ENCODE peak calls at places on chromosomes 6 and 20, in nine cellular contexts. H is A549, I is tibial nerve, V is ovary, J is suprapubic skin, W is K562, Y is sigmoid colon, R is GM12878, S is H1. U is an unnamed sample.
A peak's percentile ranks its signal among the peaks of the same experiment; 100 is the strongest.

GRCh38 chr20:10217517-10218410 is 866 bp upstream of the SNAP25 start:
- DNase-seq in H (peak; percentile 65), I (no peak), V (peak; percentile 87), J (no peak), W (no peak), Y (peak; percentile 69), R (no peak), S (peak; percentile 80), U (peak; percentile 13)

GRCh38 chr6:14305629-14306028 is 188.1 kb downstream of the CD83 start:
- DNase-seq in H (no peak), I (no peak), V (no peak), J (no peak), W (no peak), Y (no peak), R (no peak), S (no peak), U (no peak)

GRCh38 chr6:106159531-106159940 is 73.4 kb downstream of the PRDM1 start:
- DNase-seq in H (no peak), I (no peak), V (no peak), J (no peak), W (no peak), Y (no peak), R (no peak), S (no peak), U (no peak)

GRCh38 chr20:16385891-16386290 is 187.4 kb downstream of the KIF16B start:
- DNase-seq in H (no peak), I (no peak), V (no peak), J (no peak), W (no peak), Y (no peak), R (no peak), S (no peak), U (no peak)

GRCh38 chr20:46674253-46675083 is 14.8 kb downstream of the TP53RK start:
- DNase-seq in H (no peak), I (no peak), V (no peak), J (no peak), W (no peak), Y (no peak), R (no peak), S (no peak), U (no peak)

GRCh38 chr20:59781236-59781635 is 152.2 kb downstream of the SYCP2 start:
- DNase-seq in H (no peak), I (no peak), V (no peak), J (no peak), W (no peak), Y (peak; percentile 60), R (no peak), S (no peak), U (no peak)

GRCh38 chr6:149699150-149699549 is 18.8 kb downstream of the LATS1 start:
- DNase-seq in H (no peak), I (no peak), V (no peak), J (no peak), W (no peak), Y (no peak), R (no peak), S (no peak), U (no peak)

GRCh38 chr6:33075568-33076405 is at the start of gene HLA-DPB1:
- DNase-seq in H (peak; percentile 28), I (peak; percentile 29), V (no peak), J (no peak), W (peak; percentile 32), Y (no peak), R (peak; percentile 96), S (no peak), U (no peak)

GRCh38 chr6:35496851-35497570 is at the start of gene TEAD3:
- DNase-seq in H (peak; percentile 63), I (peak; percentile 29), V (peak; percentile 87), J (no peak), W (peak; percentile 82), Y (peak; percentile 93), R (no peak), S (no peak), U (peak; percentile 74)
- TF ChIP-seq POLR2A in H (peak; percentile 20), I (peak; percentile 51), V (peak; percentile 86), J (peak; percentile 21), W (no peak), Y (peak; percentile 41), R (no peak), S (no peak), U (no peak)

DNA sequence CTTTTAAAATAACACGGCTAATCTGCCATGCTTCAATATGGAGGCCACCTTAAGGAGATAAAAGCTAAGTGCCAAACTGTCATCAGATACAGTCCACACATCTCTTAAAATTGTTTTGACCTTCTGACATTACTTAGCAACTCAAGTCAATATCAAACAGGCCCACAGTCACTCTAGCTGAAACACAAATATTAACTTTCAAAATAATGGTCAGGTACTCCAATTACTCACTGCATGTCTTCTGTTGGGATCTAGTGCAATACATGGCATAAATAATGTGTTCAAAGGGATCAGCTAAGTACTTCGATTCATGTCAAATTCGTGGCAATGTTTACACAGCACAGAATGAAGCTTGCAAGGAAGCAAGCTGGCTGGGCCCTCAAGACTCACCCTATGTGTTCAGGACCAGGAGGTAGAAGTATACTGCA is 133.9 kb upstream of the BEND6 start:
- DNase-seq in H (no peak), I (no peak), V (no peak), J (no peak), W (no peak), Y (no peak), R (no peak), S (no peak), U (no peak)
- TF ChIP-seq EP300 in H (no peak), I (no peak), V (no peak), J (no peak), W (no peak), Y (no peak), R (no peak), S (no peak), U (no peak)

GRCh38 chr6:89298680-89299450 is 16.2 kb downstream of the GABRR2 start:
- DNase-seq in H (no peak), I (no peak), V (no peak), J (no peak), W (no peak), Y (no peak), R (peak; percentile 52), S (no peak), U (no peak)
- H3K4me3 ChIP-seq in H (no peak overlapping the region), I (no peak overlapping the region), V (no peak overlapping the region), J (no peak overlapping the region), W (no peak overlapping the region), Y (no peak overlapping the region), R (no peak overlapping the region), S (no peak overlapping the region), U (no peak overlapping the region)

GRCh38 chr6:112037783-112038216 is 16.1 kb upstream of the CCN6 start:
- DNase-seq in H (peak; percentile 5), I (peak; percentile 76), V (no peak), J (peak; percentile 88), W (no peak), Y (peak; percentile 93), R (no peak), S (no peak), U (peak; percentile 40)
- TF ChIP-seq POLR2A in H (no peak), I (no peak), V (no peak), J (no peak), W (no peak), Y (no peak), R (no peak), S (no peak), U (no peak)

GRCh38 chr6:100554228-100554627 is 89.5 kb upstream of the SIM1 start:
- DNase-seq in H (no peak), I (no peak), V (no peak), J (no peak), W (no peak), Y (no peak), R (no peak), S (no peak), U (no peak)

GRCh38 chr6:100553243-100553642 is 88.5 kb upstream of the SIM1 start:
- DNase-seq in H (no peak), I (no peak), V (no peak), J (no peak), W (no peak), Y (no peak), R (no peak), S (no peak), U (no peak)

GRCh38 chr6:100549406-100550167 is 84.9 kb upstream of the SIM1 start:
- DNase-seq in H (no peak), I (no peak), V (no peak), J (no peak), W (no peak), Y (no peak), R (no peak), S (no peak), U (no peak)
- TF ChIP-seq EP300 in H (no peak), I (no peak), V (no peak), J (no peak), W (no peak), Y (no peak), R (no peak), S (no peak), U (no peak)